ENCODE peak calls at places on chromosomes 6 and 20, in nine cellular contexts. One of them, this sample, is unnamed.

GRCh38 chr6:56072856-56073255 is 174.5 kb downstream of the COL21A1 start:
- DNase-seq in fibroblast of the aortic adventitia: peak; percentile 90
- DNase-seq in adrenal gland: no peak
- DNase-seq in heart left ventricle: no peak
- DNase-seq in foreskin fibroblast: peak; percentile 69
- DNase-seq in hepatocyte: no peak
- DNase-seq in prostate gland: no peak
- DNase-seq in mucosa of descending colon: no peak
- DNase-seq in epithelial cell of esophagus: no peak
- DNase-seq in this sample: peak; percentile 94

GRCh38 chr20:47691632-47692031 is 93.6 kb downstream of the SULF2 start:
- DNase-seq in fibroblast of the aortic adventitia: peak; percentile 45
- DNase-seq in adrenal gland: no peak
- DNase-seq in heart left ventricle: no peak
- DNase-seq in foreskin fibroblast: peak; percentile 37
- DNase-seq in hepatocyte: no peak
- DNase-seq in prostate gland: no peak
- DNase-seq in mucosa of descending colon: no peak
- DNase-seq in epithelial cell of esophagus: no peak
- DNase-seq in this sample: peak; percentile 36

GRCh38 chr20:8228315-8228714 is 96.2 kb downstream of the PLCB1 start:
- DNase-seq in fibroblast of the aortic adventitia: no peak
- DNase-seq in adrenal gland: peak; percentile 59
- DNase-seq in heart left ventricle: no peak
- DNase-seq in foreskin fibroblast: no peak
- DNase-seq in hepatocyte: no peak
- DNase-seq in prostate gland: no peak
- DNase-seq in mucosa of descending colon: no peak
- DNase-seq in epithelial cell of esophagus: no peak
- DNase-seq in this sample: no peak

GRCh38 chr6:40788661-40789111 is 201.5 kb upstream of the LRFN2 start:
- DNase-seq in fibroblast of the aortic adventitia: peak; percentile 42
- DNase-seq in adrenal gland: no peak
- DNase-seq in heart left ventricle: no peak
- DNase-seq in foreskin fibroblast: peak; percentile 21
- DNase-seq in hepatocyte: no peak
- DNase-seq in prostate gland: no peak
- DNase-seq in mucosa of descending colon: no peak
- DNase-seq in epithelial cell of esophagus: no peak
- DNase-seq in this sample: no peak

GRCh38 chr6:90701146-90701781 is 114.4 kb upstream of the MAP3K7 start:
- DNase-seq in fibroblast of the aortic adventitia: no peak
- DNase-seq in adrenal gland: no peak
- DNase-seq in heart left ventricle: no peak
- DNase-seq in foreskin fibroblast: no peak
- DNase-seq in hepatocyte: no peak
- DNase-seq in prostate gland: no peak
- DNase-seq in mucosa of descending colon: no peak
- DNase-seq in epithelial cell of esophagus: no peak
- DNase-seq in this sample: peak; percentile 1

GRCh38 chr6:17656644-17657043 is 50.1 kb downstream of the NUP153 start:
- DNase-seq in fibroblast of the aortic adventitia: peak; percentile 20
- DNase-seq in adrenal gland: no peak
- DNase-seq in heart left ventricle: no peak
- DNase-seq in foreskin fibroblast: peak; percentile 19
- DNase-seq in hepatocyte: no peak
- DNase-seq in prostate gland: no peak
- DNase-seq in mucosa of descending colon: no peak
- DNase-seq in epithelial cell of esophagus: no peak
- DNase-seq in this sample: peak; percentile 5

GRCh38 chr6:111674413-111674812 is 68.7 kb upstream of the TRAF3IP2 start:
- DNase-seq in fibroblast of the aortic adventitia: no peak
- DNase-seq in adrenal gland: no peak
- DNase-seq in heart left ventricle: no peak
- DNase-seq in foreskin fibroblast: no peak
- DNase-seq in hepatocyte: no peak
- DNase-seq in prostate gland: no peak
- DNase-seq in mucosa of descending colon: no peak
- DNase-seq in epithelial cell of esophagus: no peak
- DNase-seq in this sample: no peak

GRCh38 chr6:151089916-151090443 is 149.8 kb upstream of the AKAP12 start:
- DNase-seq in fibroblast of the aortic adventitia: no peak
- DNase-seq in adrenal gland: no peak
- DNase-seq in heart left ventricle: no peak
- DNase-seq in foreskin fibroblast: no peak
- DNase-seq in hepatocyte: no peak
- DNase-seq in prostate gland: no peak
- DNase-seq in mucosa of descending colon: no peak
- DNase-seq in epithelial cell of esophagus: no peak
- DNase-seq in this sample: no peak

GRCh38 chr20:35539756-35540212 is 2.1 kb upstream of the ERGIC3 start:
- DNase-seq in fibroblast of the aortic adventitia: no peak
- DNase-seq in adrenal gland: no peak
- DNase-seq in heart left ventricle: no peak
- DNase-seq in foreskin fibroblast: no peak
- DNase-seq in hepatocyte: peak; percentile 87
- DNase-seq in prostate gland: no peak
- DNase-seq in mucosa of descending colon: peak; percentile 68
- DNase-seq in epithelial cell of esophagus: peak; percentile 46
- DNase-seq in this sample: peak; percentile 52

GRCh38 chr20:35398660-35399144 is 13.1 kb downstream of the UQCC1 start:
- DNase-seq in fibroblast of the aortic adventitia: peak; percentile 91
- DNase-seq in adrenal gland: no peak
- DNase-seq in heart left ventricle: no peak
- DNase-seq in foreskin fibroblast: peak; percentile 53
- DNase-seq in hepatocyte: no peak
- DNase-seq in prostate gland: no peak
- DNase-seq in mucosa of descending colon: no peak
- DNase-seq in epithelial cell of esophagus: no peak
- DNase-seq in this sample: peak; percentile 82

GRCh38 chr6:46756469-46757205 is 9.9 kb downstream of the ANKRD66 start:
- DNase-seq in fibroblast of the aortic adventitia: peak; percentile 18
- DNase-seq in adrenal gland: no peak
- DNase-seq in heart left ventricle: no peak
- DNase-seq in foreskin fibroblast: peak; percentile 14
- DNase-seq in hepatocyte: no peak
- DNase-seq in prostate gland: no peak
- DNase-seq in mucosa of descending colon: no peak
- DNase-seq in epithelial cell of esophagus: peak; percentile 25
- DNase-seq in this sample: no peak

GRCh38 chr6:2950713-2951112 is 20.7 kb downstream of the SERPINB6 start:
- DNase-seq in fibroblast of the aortic adventitia: no peak
- DNase-seq in adrenal gland: no peak
- DNase-seq in heart left ventricle: peak; percentile 11
- DNase-seq in foreskin fibroblast: no peak
- DNase-seq in hepatocyte: no peak
- DNase-seq in prostate gland: no peak
- DNase-seq in mucosa of descending colon: no peak
- DNase-seq in epithelial cell of esophagus: peak; percentile 24
- DNase-seq in this sample: no peak

GRCh38 chr6:34207695-34208443 is 28.8 kb upstream of the HMGA1 start:
- DNase-seq in fibroblast of the aortic adventitia: no peak
- DNase-seq in adrenal gland: no peak
- DNase-seq in heart left ventricle: no peak
- DNase-seq in foreskin fibroblast: no peak
- DNase-seq in hepatocyte: no peak
- DNase-seq in prostate gland: no peak
- DNase-seq in mucosa of descending colon: no peak
- DNase-seq in epithelial cell of esophagus: no peak
- DNase-seq in this sample: no peak

GRCh38 chr6:106216527-106216926 is 109.0 kb downstream of the ATG5 start:
- DNase-seq in fibroblast of the aortic adventitia: peak; percentile 52
- DNase-seq in adrenal gland: no peak
- DNase-seq in heart left ventricle: no peak
- DNase-seq in foreskin fibroblast: no peak
- DNase-seq in hepatocyte: no peak
- DNase-seq in prostate gland: no peak
- DNase-seq in mucosa of descending colon: no peak
- DNase-seq in epithelial cell of esophagus: no peak
- DNase-seq in this sample: peak; percentile 10

GRCh38 chr20:39880890-39881289 is 808.1 kb downstream of the MAFB start:
- DNase-seq in fibroblast of the aortic adventitia: peak; percentile 43
- DNase-seq in adrenal gland: peak; percentile 11
- DNase-seq in heart left ventricle: no peak
- DNase-seq in foreskin fibroblast: peak; percentile 26
- DNase-seq in hepatocyte: no peak
- DNase-seq in prostate gland: no peak
- DNase-seq in mucosa of descending colon: no peak
- DNase-seq in epithelial cell of esophagus: peak; percentile 87
- DNase-seq in this sample: peak; percentile 47

GRCh38 chr6:72642435-72642834 is 20.6 kb downstream of the KCNQ5 start:
- DNase-seq in fibroblast of the aortic adventitia: no peak
- DNase-seq in adrenal gland: no peak
- DNase-seq in heart left ventricle: no peak
- DNase-seq in foreskin fibroblast: no peak
- DNase-seq in hepatocyte: no peak
- DNase-seq in prostate gland: no peak
- DNase-seq in mucosa of descending colon: no peak
- DNase-seq in epithelial cell of esophagus: no peak
- DNase-seq in this sample: no peak

GRCh38 chr6:111715321-111715720 is 109.6 kb upstream of the TRAF3IP2 start:
- DNase-seq in fibroblast of the aortic adventitia: no peak
- DNase-seq in adrenal gland: no peak
- DNase-seq in heart left ventricle: no peak
- DNase-seq in foreskin fibroblast: no peak
- DNase-seq in hepatocyte: no peak
- DNase-seq in prostate gland: no peak
- DNase-seq in mucosa of descending colon: no peak
- DNase-seq in epithelial cell of esophagus: no peak
- DNase-seq in this sample: no peak

DNA sequence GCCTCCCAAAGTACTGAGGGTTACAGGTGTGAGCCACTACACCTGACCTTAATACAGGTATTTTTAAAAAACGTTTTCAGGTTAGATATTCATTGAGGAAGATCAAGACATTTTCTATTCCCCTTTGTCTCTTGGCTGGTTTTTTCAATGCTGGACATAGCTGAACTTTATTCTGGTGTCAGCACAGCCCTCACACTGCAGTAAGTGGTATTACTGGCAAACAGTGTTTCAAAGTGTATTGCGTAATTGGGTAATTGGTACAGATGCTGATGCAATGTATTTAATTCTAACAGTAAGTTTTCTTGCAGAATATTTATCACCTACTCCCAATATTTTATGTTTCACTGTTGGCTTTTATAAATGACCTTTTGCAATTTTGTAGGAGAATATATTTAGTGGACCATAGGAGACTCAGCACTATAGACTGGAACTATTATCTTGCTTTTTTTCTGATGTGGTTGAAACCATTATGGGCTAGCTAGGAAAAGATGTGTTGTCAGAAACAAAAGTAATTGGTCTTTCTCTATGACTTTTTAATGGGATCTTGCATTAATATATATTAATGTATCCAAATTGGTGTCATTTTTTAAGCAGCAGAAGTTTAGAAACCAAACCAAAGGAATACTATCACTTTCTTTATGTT is 287.6 kb upstream of the SOX4 start:
- DNase-seq in fibroblast of the aortic adventitia: peak; percentile 69
- DNase-seq in adrenal gland: no peak
- DNase-seq in heart left ventricle: no peak
- DNase-seq in foreskin fibroblast: peak; percentile 72
- DNase-seq in hepatocyte: peak; percentile 58
- DNase-seq in prostate gland: no peak
- DNase-seq in mucosa of descending colon: no peak
- DNase-seq in epithelial cell of esophagus: peak; percentile 67
- DNase-seq in this sample: peak; percentile 85
- TF ChIP-seq CTCF in fibroblast of the aortic adventitia: peak; percentile 32
- TF ChIP-seq CTCF in adrenal gland: no peak
- TF ChIP-seq CTCF in heart left ventricle: no peak
- TF ChIP-seq CTCF in foreskin fibroblast: no peak
- TF ChIP-seq CTCF in hepatocyte: peak; percentile 29
- TF ChIP-seq CTCF in prostate gland: no peak
- TF ChIP-seq CTCF in mucosa of descending colon: no peak
- TF ChIP-seq CTCF in epithelial cell of esophagus: peak; percentile 47
- TF ChIP-seq CTCF in this sample: peak; percentile 49

GRCh38 chr6:32148289-32148688 is 3.5 kb downstream of the PRRT1 start:
- DNase-seq in fibroblast of the aortic adventitia: no peak
- DNase-seq in adrenal gland: no peak
- DNase-seq in heart left ventricle: no peak
- DNase-seq in foreskin fibroblast: no peak
- DNase-seq in hepatocyte: peak; percentile 13
- DNase-seq in prostate gland: no peak
- DNase-seq in mucosa of descending colon: no peak
- DNase-seq in epithelial cell of esophagus: no peak
- DNase-seq in this sample: peak; percentile 14
- H3K4me3 ChIP-seq in fibroblast of the aortic adventitia: no peak overlapping the region
- H3K4me3 ChIP-seq in adrenal gland: peak overlapping the region; percentile 29
- H3K4me3 ChIP-seq in heart left ventricle: peak overlapping the region; percentile 42
- H3K4me3 ChIP-seq in foreskin fibroblast: no peak overlapping the region
- H3K4me3 ChIP-seq in hepatocyte: no peak overlapping the region
- H3K4me3 ChIP-seq in prostate gland: no peak overlapping the region
- H3K4me3 ChIP-seq in mucosa of descending colon: no peak overlapping the region
- H3K4me3 ChIP-seq in epithelial cell of esophagus: peak overlapping the region; percentile 82
- H3K4me3 ChIP-seq in this sample: peak overlapping the region; percentile 47

GRCh38 chr20:9615766-9616454 is 101.5 kb downstream of the LAMP5 start:
- DNase-seq in fibroblast of the aortic adventitia: no peak
- DNase-seq in adrenal gland: no peak
- DNase-seq in heart left ventricle: no peak
- DNase-seq in foreskin fibroblast: no peak
- DNase-seq in hepatocyte: no peak
- DNase-seq in prostate gland: no peak
- DNase-seq in mucosa of descending colon: no peak
- DNase-seq in epithelial cell of esophagus: no peak
- DNase-seq in this sample: no peak

GRCh38 chr20:9615118-9615517 is 100.7 kb downstream of the LAMP5 start:
- DNase-seq in fibroblast of the aortic adventitia: no peak
- DNase-seq in adrenal gland: no peak
- DNase-seq in heart left ventricle: no peak
- DNase-seq in foreskin fibroblast: no peak
- DNase-seq in hepatocyte: no peak
- DNase-seq in prostate gland: no peak
- DNase-seq in mucosa of descending colon: no peak
- DNase-seq in epithelial cell of esophagus: no peak
- DNase-seq in this sample: no peak

GRCh38 chr20:9616455-9616805 is 102.0 kb downstream of the LAMP5 start:
- DNase-seq in fibroblast of the aortic adventitia: no peak
- DNase-seq in adrenal gland: no peak
- DNase-seq in heart left ventricle: no peak
- DNase-seq in foreskin fibroblast: no peak
- DNase-seq in hepatocyte: no peak
- DNase-seq in prostate gland: no peak
- DNase-seq in mucosa of descending colon: no peak
- DNase-seq in epithelial cell of esophagus: no peak
- DNase-seq in this sample: no peak

GRCh38 chr20:9617062-9617461 is 102.7 kb downstream of the LAMP5 start:
- DNase-seq in fibroblast of the aortic adventitia: peak; percentile 75
- DNase-seq in adrenal gland: peak; percentile 60
- DNase-seq in heart left ventricle: peak; percentile 46
- DNase-seq in foreskin fibroblast: peak; percentile 83
- DNase-seq in hepatocyte: peak; percentile 85
- DNase-seq in prostate gland: peak; percentile 65
- DNase-seq in mucosa of descending colon: peak; percentile 35
- DNase-seq in epithelial cell of esophagus: peak; percentile 70
- DNase-seq in this sample: peak; percentile 81

GRCh38 chr20:9617940-9618339 is 103.5 kb downstream of the LAMP5 start:
- DNase-seq in fibroblast of the aortic adventitia: peak; percentile 27
- DNase-seq in adrenal gland: peak; percentile 61
- DNase-seq in heart left ventricle: no peak
- DNase-seq in foreskin fibroblast: peak; percentile 67
- DNase-seq in hepatocyte: peak; percentile 74
- DNase-seq in prostate gland: peak; percentile 17
- DNase-seq in mucosa of descending colon: no peak
- DNase-seq in epithelial cell of esophagus: peak; percentile 78
- DNase-seq in this sample: peak; percentile 62
- TF ChIP-seq CTCF in fibroblast of the aortic adventitia: no peak
- TF ChIP-seq CTCF in adrenal gland: peak; percentile 26
- TF ChIP-seq CTCF in heart left ventricle: peak; percentile 29
- TF ChIP-seq CTCF in foreskin fibroblast: no peak
- TF ChIP-seq CTCF in hepatocyte: peak; percentile 76
- TF ChIP-seq CTCF in prostate gland: no peak
- TF ChIP-seq CTCF in mucosa of descending colon: no peak
- TF ChIP-seq CTCF in epithelial cell of esophagus: peak; percentile 83
- TF ChIP-seq CTCF in this sample: peak; percentile 38

GRCh38 chr6:16420332-16420714 is 181.9 kb downstream of the GMPR start:
- DNase-seq in fibroblast of the aortic adventitia: no peak
- DNase-seq in adrenal gland: no peak
- DNase-seq in heart left ventricle: no peak
- DNase-seq in foreskin fibroblast: no peak
- DNase-seq in hepatocyte: no peak
- DNase-seq in prostate gland: no peak
- DNase-seq in mucosa of descending colon: no peak
- DNase-seq in epithelial cell of esophagus: no peak
- DNase-seq in this sample: no peak
- H3K4me3 ChIP-seq in fibroblast of the aortic adventitia: no peak overlapping the region
- H3K4me3 ChIP-seq in adrenal gland: no peak overlapping the region
- H3K4me3 ChIP-seq in heart left ventricle: no peak overlapping the region
- H3K4me3 ChIP-seq in foreskin fibroblast: no peak overlapping the region
- H3K4me3 ChIP-seq in hepatocyte: no peak overlapping the region
- H3K4me3 ChIP-seq in prostate gland: no peak overlapping the region
- H3K4me3 ChIP-seq in mucosa of descending colon: no peak overlapping the region
- H3K4me3 ChIP-seq in epithelial cell of esophagus: no peak overlapping the region
- H3K4me3 ChIP-seq in this sample: no peak overlapping the region

This sample was measured in choroid plexus epithelial cell.